ENCODE peak calls at places on chromosomes 3 and 15, in ten cellular contexts. R is heart left ventricle, V is MM.1S, W is SK-N-SH, L is left ventricle myocardium inferior, P is uterus, S is upper lobe of right lung, Q is astrocyte, M is Karpas-422, Z is cardiac muscle cell. Y is an unnamed sample.

GRCh38 chr15:42427429-42428223 is 63.3 kb downstream of the ZNF106 start:
- DNase-seq in M (no peak), P (no peak), R (no peak), L (no peak), V (no peak), Z (no peak), Q (peak; percentile 98), S (no peak), W (no peak), Y (no peak)

GRCh38 chr3:193903976-193904375 is 232.0 kb upstream of the HES1 start:
- DNase-seq in W (no peak), R (no peak), M (peak; percentile 70), P (no peak), Q (no peak), L (no peak), Z (no peak), S (no peak), V (no peak), Y (no peak)

GRCh38 chr15:55587321-55588069 is 650 bp downstream of the PYGO1 start:
- DNase-seq in R (peak; percentile 29), P (peak; percentile 38), S (no peak), Z (peak; percentile 66), L (peak; percentile 27), M (no peak), Q (peak; percentile 43), V (peak; percentile 35), W (peak; percentile 83), Y (peak; percentile 5)

GRCh38 chr3:102004561-102004960 is 155.2 kb downstream of the NFKBIZ start:
- DNase-seq in S (no peak), Q (no peak), L (no peak), R (no peak), M (no peak), W (no peak), P (no peak), V (no peak), Z (no peak), Y (no peak)

GRCh38 chr3:106030620-106030945 is 161.8 kb upstream of the CBLB start:
- DNase-seq in W (no peak), M (no peak), Q (peak; percentile 60), R (no peak), S (no peak), V (no peak), Z (no peak), P (no peak), L (no peak), Y (no peak)

GRCh38 chr15:98282656-98283332 is 322.3 kb downstream of the ARRDC4 start:
- DNase-seq in M (no peak), W (no peak), Q (no peak), Z (no peak), L (no peak), V (no peak), P (no peak), S (no peak), R (no peak), Y (no peak)

GRCh38 chr3:148329481-148330220 is 368.1 kb upstream of the AGTR1 start:
- DNase-seq in Z (no peak), P (no peak), R (no peak), M (no peak), V (no peak), Q (peak; percentile 81), S (no peak), L (no peak), W (no peak), Y (no peak)

GRCh38 chr3:16529264-16529663 is 15.8 kb upstream of the RFTN1 start:
- DNase-seq in S (no peak), Q (no peak), Z (no peak), V (no peak), R (no peak), P (no peak), M (no peak), L (no peak), W (no peak), Y (no peak)

GRCh38 chr15:36831915-36832310 is 252.5 kb downstream of the CDIN1 start:
- DNase-seq in V (peak; percentile 16), L (no peak), W (no peak), M (no peak), Q (no peak), S (no peak), Z (peak; percentile 67), P (no peak), R (no peak), Y (no peak)

DNA sequence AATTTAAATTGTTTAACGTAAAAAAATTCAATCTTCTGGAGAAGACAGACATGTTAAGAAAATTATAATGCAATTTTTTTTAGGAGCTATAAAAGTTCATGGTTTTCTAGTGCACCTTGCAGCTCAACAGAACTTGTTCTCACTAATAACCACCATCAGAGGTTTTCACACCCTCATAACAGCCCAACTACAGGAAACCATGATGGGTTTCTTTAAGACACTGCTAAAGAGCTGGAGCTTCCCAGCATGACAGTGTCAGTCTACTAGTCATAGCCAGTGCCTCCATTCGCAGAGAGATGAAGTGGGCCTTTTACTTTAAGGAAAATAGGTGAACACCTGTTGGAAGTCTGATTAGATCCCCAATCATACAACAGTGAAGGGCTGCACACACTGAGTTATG is 224.1 kb upstream of the TRIM42 start:
- DNase-seq in M (no peak), V (no peak), S (no peak), Q (no peak), R (no peak), L (no peak), W (no peak), Z (no peak), P (no peak), Y (no peak)
- H3K4me1 ChIP-seq in M (no peaks in the 10 kb centered on the region), V (no peaks in the 10 kb centered on the region), S (no peaks in the 10 kb centered on the region), Q (no peaks in the 10 kb centered on the region), R (no peaks in the 10 kb centered on the region), L (no peaks in the 10 kb centered on the region), W (no peaks in the 10 kb centered on the region), Z (no peaks in the 10 kb centered on the region), P (no peaks in the 10 kb centered on the region), Y (no peaks in the 10 kb centered on the region)

GRCh38 chr15:92393994-92394326 is 279 bp downstream of the ST8SIA2 start:
- DNase-seq in L (no peak), Z (no peak), R (no peak), M (no peak), V (no peak), W (no peak), Q (no peak), S (no peak), P (no peak), Y (no peak)

GRCh38 chr15:92392966-92393286 is 755 bp upstream of the ST8SIA2 start:
- DNase-seq in R (no peak), Q (no peak), W (peak; percentile 35), P (no peak), Z (no peak), S (no peak), L (no peak), M (no peak), V (no peak), Y (no peak)

GRCh38 chr15:92392462-92392861 is 1.2 kb upstream of the ST8SIA2 start:
- DNase-seq in Q (no peak), M (no peak), R (no peak), S (no peak), Z (peak; percentile 23), W (no peak), V (no peak), L (no peak), P (no peak), Y (no peak)

GRCh38 chr15:92393287-92393993 is at the start of gene ST8SIA2:
- DNase-seq in L (peak; percentile 32), M (no peak), S (no peak), Q (peak; percentile 28), V (peak; percentile 88), Z (peak; percentile 85), W (peak; percentile 90), P (no peak), R (no peak), Y (peak; percentile 40)

GRCh38 chr15:92391640-92392039 is 2.0 kb upstream of the ST8SIA2 start:
- DNase-seq in Z (no peak), V (peak; percentile 75), S (no peak), P (no peak), M (peak; percentile 80), Q (peak; percentile 28), W (no peak), R (no peak), L (no peak), Y (no peak)
- H3K27me3 ChIP-seq in Z (peaks cover 28% of the 10 kb centered on the region), V (no peaks in the 10 kb centered on the region), S (peaks cover 76% of the 10 kb centered on the region), P (no peaks in the 10 kb centered on the region), M (no peaks in the 10 kb centered on the region), Q (peaks cover 31% of the 10 kb centered on the region), W (no peaks in the 10 kb centered on the region), R (peaks cover 24% of the 10 kb centered on the region), L (peaks cover 98% of the 10 kb centered on the region), Y (peaks cover 89% of the 10 kb centered on the region)

DNA sequence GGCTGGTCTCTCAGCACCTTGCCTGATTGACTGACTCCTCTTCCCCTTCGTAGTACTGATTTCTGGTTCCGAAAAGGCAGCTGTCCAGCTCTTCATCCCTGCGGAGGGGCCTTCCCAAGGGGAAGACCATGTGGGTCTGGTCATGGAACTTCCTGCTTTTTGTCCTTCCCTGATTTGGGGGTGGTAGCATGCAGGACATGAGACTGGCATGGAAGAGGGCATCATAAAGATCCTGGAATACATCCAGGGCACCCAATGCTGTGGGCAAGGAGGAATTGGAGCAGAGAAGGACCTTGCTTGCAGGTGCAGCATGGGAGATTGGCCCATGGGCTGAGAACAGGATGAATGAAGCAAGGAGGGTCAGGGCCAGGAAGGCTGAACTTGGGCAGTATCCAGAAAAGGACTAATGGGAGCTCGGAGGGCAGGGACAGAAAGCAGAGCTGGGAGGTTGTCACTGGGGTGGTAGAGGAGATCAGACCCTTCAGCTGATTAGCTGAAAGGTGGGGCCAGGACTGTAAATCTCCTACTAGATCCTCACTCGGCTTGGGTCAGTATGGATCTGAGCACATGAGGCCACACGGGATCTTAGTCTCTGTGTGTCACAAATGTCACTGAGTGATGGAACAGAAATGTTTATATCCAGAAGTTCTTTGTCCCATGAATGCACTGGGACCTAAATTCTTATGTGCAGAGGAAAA is 59.5 kb downstream of the AMOTL2 start:
- DNase-seq in Q (no peak), W (no peak), R (peak; percentile 36), M (no peak), V (no peak), Z (no peak), L (no peak), P (no peak), S (no peak), Y (peak; percentile 11)
- H3K4me1 ChIP-seq in Q (peaks cover 74% of the 10 kb centered on the region), W (peaks cover 31% of the 10 kb centered on the region), R (peaks cover 27% of the 10 kb centered on the region), M (no peaks in the 10 kb centered on the region), V (peaks cover 5% of the 10 kb centered on the region), Z (no peaks in the 10 kb centered on the region), L (peaks cover 59% of the 10 kb centered on the region), P (peaks cover 12% of the 10 kb centered on the region), S (peaks cover 53% of the 10 kb centered on the region), Y (peaks cover 38% of the 10 kb centered on the region)

DNA sequence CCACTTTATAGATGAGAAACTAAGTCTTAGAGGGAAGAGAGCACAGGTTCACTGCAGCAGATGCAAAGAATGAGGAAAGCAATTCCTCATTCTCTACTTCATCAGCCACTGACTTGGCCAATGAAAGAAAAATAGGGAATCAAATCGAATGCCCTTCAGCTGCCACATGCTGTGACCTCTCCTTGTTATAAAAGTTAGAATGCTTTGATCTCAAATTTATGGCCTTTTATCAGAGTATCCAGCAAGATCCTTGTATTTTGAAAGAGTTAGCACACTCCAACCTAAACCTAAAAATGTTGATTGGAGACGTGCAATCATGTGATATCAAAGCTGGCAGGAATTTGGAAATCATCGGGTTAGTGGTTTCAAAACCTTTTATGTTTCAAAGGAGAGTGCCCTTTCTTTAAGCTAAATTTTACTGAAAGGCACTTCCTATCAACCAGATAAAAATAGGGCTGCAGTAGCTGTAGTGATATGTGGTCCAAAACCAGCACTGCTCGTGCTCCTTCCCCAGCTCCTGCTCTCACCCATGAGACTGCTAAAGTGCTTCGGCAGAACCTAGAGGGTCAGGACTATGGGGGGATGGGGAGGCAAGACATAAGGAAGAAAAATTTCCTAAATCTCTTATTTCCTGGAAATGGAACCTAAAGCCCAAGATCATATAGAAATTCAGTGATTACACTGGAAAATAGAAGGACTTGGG is 617.0 kb downstream of the PYDC2 start:
- DNase-seq in V (no peak), P (no peak), W (no peak), L (no peak), M (no peak), Z (peak; percentile 34), S (no peak), Q (no peak), R (no peak), Y (no peak)
- H3K27me3 ChIP-seq in V (no peaks in the 10 kb centered on the region), P (no peaks in the 10 kb centered on the region), W (peaks cover 28% of the 10 kb centered on the region), L (no peaks in the 10 kb centered on the region), M (no peaks in the 10 kb centered on the region), Z (no peaks in the 10 kb centered on the region), S (no peaks in the 10 kb centered on the region), Q (no peaks in the 10 kb centered on the region), R (no peaks in the 10 kb centered on the region), Y (no peaks in the 10 kb centered on the region)

Y was measured in heart right ventricle.